ENCODE peak calls at places on chromosomes 6 and 20, in five cellular contexts. One of them, this sample, is unnamed.

GRCh38 chr20:50746138-50746940 is 15.0 kb downstream of the PARD6B start:
- DNase-seq in AG20443: no peak
- DNase-seq in EL: no peak
- DNase-seq in activated naive CD4-positive, alpha-beta T cell: no peak
- DNase-seq in NCI-H69: peak
- DNase-seq in this sample: no peak

GRCh38 chr20:52895662-52896061 is 76.5 kb upstream of the TSHZ2 start:
- DNase-seq in activated naive CD4-positive, alpha-beta T cell: no peak
- DNase-seq in NCI-H69: no peak
- DNase-seq in AG20443: no peak
- DNase-seq in EL: no peak
- DNase-seq in this sample: no peak

GRCh38 chr6:138246650-138247440 is 28.6 kb upstream of the PBOV1 start:
- DNase-seq in EL: no peak
- DNase-seq in NCI-H69: no peak
- DNase-seq in activated naive CD4-positive, alpha-beta T cell: no peak
- DNase-seq in AG20443: no peak
- DNase-seq in this sample: no peak

GRCh38 chr6:7671076-7671475 is 54.8 kb upstream of the BMP6 start:
- DNase-seq in EL: peak
- DNase-seq in AG20443: peak
- DNase-seq in NCI-H69: no peak
- DNase-seq in activated naive CD4-positive, alpha-beta T cell: no peak
- DNase-seq in this sample: peak

GRCh38 chr6:115838763-115839401 is 221.8 kb downstream of the FRK start:
- DNase-seq in AG20443: peak
- DNase-seq in NCI-H69: peak
- DNase-seq in EL: peak
- DNase-seq in activated naive CD4-positive, alpha-beta T cell: no peak
- DNase-seq in this sample: peak

GRCh38 chr6:127146935-127147334 is 28.5 kb downstream of the RSPO3 start:
- DNase-seq in activated naive CD4-positive, alpha-beta T cell: no peak
- DNase-seq in NCI-H69: no peak
- DNase-seq in EL: peak
- DNase-seq in AG20443: peak
- DNase-seq in this sample: peak

GRCh38 chr6:29676981-29677601 is 3.9 kb downstream of the ZFP57 start:
- DNase-seq in NCI-H69: peak
- DNase-seq in activated naive CD4-positive, alpha-beta T cell: no peak
- DNase-seq in AG20443: no peak
- DNase-seq in EL: peak
- DNase-seq in this sample: no peak

GRCh38 chr6:157990321-157991066 is 8.8 kb downstream of the SYNJ2 start:
- DNase-seq in activated naive CD4-positive, alpha-beta T cell: no peak
- DNase-seq in AG20443: no peak
- DNase-seq in NCI-H69: peak
- DNase-seq in EL: no peak
- DNase-seq in this sample: no peak

GRCh38 chr20:41029150-41029872 is 689 bp downstream of the TOP1 start:
- DNase-seq in activated naive CD4-positive, alpha-beta T cell: no peak
- DNase-seq in EL: peak
- DNase-seq in AG20443: peak
- DNase-seq in NCI-H69: peak
- DNase-seq in this sample: no peak

This sample was measured in stromal cell of bone marrow.